ENCODE peak calls at places on chromosomes 1 and 21, in six cellular contexts. X is NCI-H345, C is SHP77 treated with DMSO at 0.1 percent for 48 hours, P is activated B cell treated with CpG ODN at 0.5 μM for 24 hours, U is cardiac fibroblast, W is fibroblast of the aortic adventitia. V is an unnamed sample.

GRCh38 chr1:206734499-206735142 is 36.0 kb upstream of the IL19 start:
- DNase-seq in X (peak), C (peak), P (peak), U (peak), W (peak), V (peak)

GRCh38 chr1:199246716-199247115 is 607.9 kb downstream of the PTPRC start:
- DNase-seq in X (no peak), C (no peak), P (no peak), U (no peak), W (no peak), V (no peak)

GRCh38 chr21:39955326-39955725 is 88.1 kb downstream of the PCP4 start:
- DNase-seq in X (no peak), C (no peak), P (no peak), U (no peak), W (no peak), V (no peak)

GRCh38 chr1:203631946-203632345 is 5.3 kb downstream of the ATP2B4 start:
- DNase-seq in X (peak), C (no peak), P (no peak), U (no peak), W (no peak), V (no peak)

GRCh38 chr1:214899908-214900470 is 182.5 kb upstream of the KCNK2 start:
- DNase-seq in X (no peak), C (no peak), P (no peak), U (peak), W (peak), V (no peak)

GRCh38 chr21:42671778-42672593 is 18.6 kb downstream of the PDE9A start:
- DNase-seq in X (peak), C (peak), P (no peak), U (no peak), W (no peak), V (no peak)

GRCh38 chr1:21307663-21308062 is 17.4 kb upstream of the ECE1 start:
- DNase-seq in X (no peak), C (no peak), P (no peak), U (no peak), W (no peak), V (peak)

GRCh38 chr1:64956733-64957441 is 9.5 kb downstream of the JAK1 start:
- DNase-seq in X (no peak), C (no peak), P (no peak), U (no peak), W (no peak), V (no peak)

GRCh38 chr21:41873005-41873404 is 6.1 kb downstream of the PRDM15 start:
- DNase-seq in X (no peak), C (no peak), P (no peak), U (no peak), W (no peak), V (peak)

GRCh38 chr1:8712413-8713229 is 104.8 kb downstream of the RERE start:
- DNase-seq in X (peak), C (peak), P (no peak), U (peak), W (peak), V (no peak)

GRCh38 chr1:110460253-110461220 is 9.6 kb downstream of the PROK1 start:
- DNase-seq in X (peak), C (peak), P (peak), U (peak), W (peak), V (peak)

GRCh38 chr21:42392731-42393442 is 3.0 kb downstream of the TMPRSS3 start:
- DNase-seq in X (no peak), C (no peak), P (no peak), U (no peak), W (no peak), V (no peak)

GRCh38 chr1:40745180-40745579 is 38.4 kb upstream of the KCNQ4 start:
- DNase-seq in X (no peak), C (no peak), P (no peak), U (no peak), W (peak), V (no peak)

GRCh38 chr21:16580661-16581060 is 850.9 kb downstream of the USP25 start:
- DNase-seq in X (no peak), C (no peak), P (no peak), U (no peak), W (no peak), V (no peak)